ENCODE peak calls at places on chromosomes 5 and 9, in nine cellular contexts. P is heart right ventricle, N is NCI-H1436, U is cardiac muscle cell, K is NCI-H1092, E is ureter, O is lung microvascular endothelial cell, C is M059J, A is iPS-NIHi11. G is an unnamed sample.

GRCh38 chr5:34854459-34855174 is 15.7 kb downstream of the TTC23L start:
- DNase-seq in A (peak), N (peak), O (no peak), E (no peak), K (peak), P (no peak), C (peak), U (no peak), G (peak)

GRCh38 chr5:76298852-76299251 is 104.2 kb upstream of the IQGAP2 start:
- DNase-seq in K (no peak), A (no peak), E (no peak), C (no peak), U (no peak), N (no peak), P (no peak), O (no peak), G (no peak)

GRCh38 chr5:15929616-15930303 is 249.8 kb downstream of the MARCHF11 start:
- DNase-seq in O (no peak), C (no peak), U (peak), E (no peak), N (no peak), A (no peak), P (no peak), K (no peak), G (no peak)

GRCh38 chr9:125810161-125810560 is 63.0 kb downstream of the PBX3 start:
- DNase-seq in A (no peak), C (no peak), N (no peak), E (no peak), O (no peak), P (no peak), U (peak), K (no peak), G (no peak)

GRCh38 chr5:61816146-61816545 is 484.1 kb downstream of the ZSWIM6 start:
- DNase-seq in P (no peak), U (no peak), K (no peak), E (no peak), O (no peak), A (no peak), N (no peak), C (no peak), G (no peak)

GRCh38 chr5:67106626-67107342 is 89.8 kb downstream of the CD180 start:
- DNase-seq in N (no peak), C (no peak), P (no peak), O (no peak), A (no peak), U (no peak), E (no peak), K (no peak), G (no peak)

GRCh38 chr5:150464554-150465012 is 15.0 kb upstream of the RPS14 start:
- DNase-seq in E (no peak), K (no peak), O (peak), U (peak), A (no peak), P (no peak), N (no peak), C (no peak), G (no peak)

GRCh38 chr9:100714372-100715099 is 136.7 kb downstream of the CAVIN4 start:
- DNase-seq in P (peak), K (peak), C (peak), U (peak), O (peak), N (peak), E (peak), A (peak), G (peak)

GRCh38 chr5:76256116-76256889 is 146.8 kb upstream of the IQGAP2 start:
- DNase-seq in N (peak), C (peak), P (no peak), O (peak), E (peak), A (peak), K (no peak), U (peak), G (peak)

GRCh38 chr5:54743997-54744788 is 226.6 kb downstream of the SNX18 start:
- DNase-seq in K (no peak), O (peak), A (peak), N (no peak), C (peak), U (peak), E (peak), P (no peak), G (no peak)

GRCh38 chr9:124220551-124221451 is 36.9 kb upstream of the NEK6 start:
- DNase-seq in U (peak), K (peak), O (peak), N (no peak), P (no peak), A (peak), C (peak), E (no peak), G (peak)

GRCh38 chr9:127149010-127149409 is 26.6 kb upstream of the ANGPTL2 start:
- DNase-seq in N (no peak), K (no peak), C (no peak), U (no peak), P (no peak), O (no peak), E (no peak), A (no peak), G (no peak)

GRCh38 chr5:72552041-72552557 is 44.9 kb upstream of the ZNF366 start:
- DNase-seq in U (peak), E (no peak), K (no peak), A (no peak), O (no peak), P (no peak), C (peak), N (no peak), G (no peak)

GRCh38 chr9:86545085-86545484 is 190.9 kb upstream of the TUT7 start:
- DNase-seq in P (no peak), E (no peak), A (no peak), U (no peak), K (no peak), O (no peak), C (no peak), N (no peak), G (no peak)

GRCh38 chr5:10518352-10518751 is 45.5 kb upstream of the ANKRD33B start:
- DNase-seq in O (no peak), C (peak), P (no peak), N (no peak), K (no peak), A (no peak), E (no peak), U (peak), G (no peak)